ENCODE peak calls at places on chromosome 11, in four cellular contexts. W, C, L and V are unnamed samples.

GRCh38 chr11:57469268-57469667 is 8.9 kb downstream of the RTN4RL2 start:
- DNase-seq in W (no peak), C (no peak), L (no peak), V (no peak)

GRCh38 chr11:124793466-124794278 is 6.5 kb downstream of the MSANTD2 start:
- DNase-seq in W (peak), C (peak), L (peak), V (peak)

GRCh38 chr11:128282053-128282452 is 305.3 kb downstream of the ETS1 start:
- DNase-seq in W (no peak), C (no peak), L (no peak), V (no peak)

GRCh38 chr11:3225159-3225758 is 6.6 kb upstream of the MRGPRG start:
- DNase-seq in W (no peak), C (no peak), L (no peak), V (no peak)

GRCh38 chr11:69957849-69958248 is 120.3 kb upstream of the ANO1 start:
- DNase-seq in W (peak), C (no peak), L (no peak), V (no peak)

GRCh38 chr11:17892409-17892808 is 120.4 kb downstream of the SERGEF start:
- DNase-seq in W (no peak), C (no peak), L (no peak), V (no peak)

GRCh38 chr11:107856981-107857517 is 1.5 kb downstream of the SLC35F2 start:
- DNase-seq in W (no peak), C (peak), L (no peak), V (peak)

GRCh38 chr11:95229199-95230053 is 1.6 kb downstream of the SESN3 start:
- DNase-seq in W (no peak), C (no peak), L (no peak), V (no peak)

GRCh38 chr11:20112291-20113146 is 47.8 kb downstream of the DBX1 start:
- DNase-seq in W (peak), C (peak), L (no peak), V (peak)

GRCh38 chr11:71064183-71064582 is 188.2 kb downstream of the SHANK2 start:
- DNase-seq in W (no peak), C (no peak), L (no peak), V (no peak)

GRCh38 chr11:57324154-57324885 is 432 bp downstream of the TNKS1BP1 start:
- DNase-seq in W (peak), C (no peak), L (no peak), V (no peak)

GRCh38 chr11:129292768-129293167 is 82.9 kb upstream of the BARX2 start:
- DNase-seq in W (no peak), C (no peak), L (no peak), V (no peak)

GRCh38 chr11:858993-859339 is 16.3 kb downstream of the TSPAN4 start:
- DNase-seq in W (no peak), C (no peak), L (no peak), V (no peak)

GRCh38 chr11:97454988-97455387 is 1065.2 kb downstream of the JRKL start:
- DNase-seq in W (no peak), C (no peak), L (peak), V (no peak)

GRCh38 chr11:41116970-41117369 is 342.5 kb downstream of the LRRC4C start:
- DNase-seq in W (no peak), C (no peak), L (no peak), V (no peak)

GRCh38 chr11:126282361-126282741 is 542 bp upstream of the TIRAP start:
- DNase-seq in W (peak), C (no peak), L (peak), V (no peak)

GRCh38 chr11:68423481-68423880 is 37.1 kb upstream of the PPP6R3 start:
- DNase-seq in W (no peak), C (no peak), L (no peak), V (no peak)

GRCh38 chr11:15911377-15912044 is 444.8 kb downstream of the SOX6 start:
- DNase-seq in W (no peak), C (no peak), L (no peak), V (no peak)

GRCh38 chr11:70430122-70430521 is 31.8 kb downstream of the CTTN start:
- DNase-seq in W (no peak), C (no peak), L (no peak), V (no peak)

GRCh38 chr11:131511794-131512193 is 141.4 kb downstream of the NTM start:
- DNase-seq in W (peak), C (no peak), L (peak), V (peak)

GRCh38 chr11:67639438-67639859 is at the start of gene TBX10:
- DNase-seq in W (no peak), C (no peak), L (no peak), V (no peak)

GRCh38 chr11:116519499-116519898 is 253.3 kb downstream of the BUD13 start:
- DNase-seq in W (no peak), C (no peak), L (no peak), V (no peak)

GRCh38 chr11:94924074-94925031 is 49.0 kb downstream of the CWC15 start:
- DNase-seq in W (no peak), C (no peak), L (no peak), V (no peak)

GRCh38 chr11:202490-202889 is 4.7 kb downstream of the BET1L start:
- DNase-seq in W (no peak), C (no peak), L (no peak), V (no peak)

GRCh38 chr11:60915250-60915914 is 1.4 kb downstream of the TMEM109 start:
- DNase-seq in W (no peak), C (peak), L (no peak), V (no peak)

GRCh38 chr11:131025020-131025419 is 108.7 kb upstream of the SNX19 start:
- DNase-seq in W (no peak), C (no peak), L (peak), V (no peak)

GRCh38 chr11:109145287-109145686 is 276.7 kb upstream of the C11orf87 start:
- DNase-seq in W (no peak), C (no peak), L (no peak), V (no peak)

GRCh38 chr11:76604652-76605241 is 65.8 kb downstream of the LRRC32 start:
- DNase-seq in W (no peak), C (no peak), L (no peak), V (no peak)

GRCh38 chr11:76605338-76606074 is 65.0 kb downstream of the LRRC32 start:
- DNase-seq in W (no peak), C (no peak), L (no peak), V (no peak)

GRCh38 chr11:76602431-76602861 is 68.1 kb downstream of the LRRC32 start:
- DNase-seq in W (no peak), C (no peak), L (no peak), V (no peak)

GRCh38 chr11:76603202-76603601 is 67.3 kb downstream of the LRRC32 start:
- DNase-seq in W (no peak), C (no peak), L (no peak), V (no peak)

GRCh38 chr11:76604081-76604601 is 66.4 kb downstream of the LRRC32 start:
- DNase-seq in W (no peak), C (no peak), L (no peak), V (no peak)
- TF ChIP-seq TCF7L2 in W (no peak), C (no peak), L (no peak), V (no peak)

DNA sequence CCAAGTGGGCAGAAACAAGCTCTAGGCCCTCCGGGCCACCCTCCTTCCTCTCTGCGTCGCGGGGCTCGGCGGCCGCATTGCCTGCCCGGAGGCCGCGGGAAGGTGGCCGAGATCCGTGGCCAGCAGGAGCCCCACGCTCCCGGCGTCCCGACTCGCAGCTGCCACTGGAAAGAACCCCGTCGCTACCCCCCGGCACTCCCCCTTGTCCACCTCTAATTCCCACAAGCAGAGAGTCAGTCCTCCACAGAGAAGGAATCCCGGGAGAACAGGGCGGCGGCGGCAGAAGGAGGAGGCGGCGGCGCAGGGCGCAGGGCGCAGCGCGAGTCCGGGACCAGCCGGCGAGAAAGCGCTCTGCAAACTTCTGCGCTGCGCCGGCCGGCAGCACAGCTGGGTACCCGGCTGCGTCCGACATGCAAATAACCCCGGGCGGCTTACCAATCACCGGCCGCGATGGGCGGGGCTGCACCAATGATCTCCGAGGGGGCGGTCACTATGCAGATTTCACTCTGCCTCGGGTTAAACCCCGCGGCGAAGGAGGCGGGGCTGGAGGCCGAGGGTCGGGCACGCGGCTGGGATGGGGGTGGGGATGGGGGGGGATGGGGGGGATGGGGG is at the start of gene ABTB2:
- DNase-seq in W (peak), C (peak), L (peak), V (peak)
- TF ChIP-seq REST in W (no peak), C (no peak), L (no peak), V (no peak)

DNA sequence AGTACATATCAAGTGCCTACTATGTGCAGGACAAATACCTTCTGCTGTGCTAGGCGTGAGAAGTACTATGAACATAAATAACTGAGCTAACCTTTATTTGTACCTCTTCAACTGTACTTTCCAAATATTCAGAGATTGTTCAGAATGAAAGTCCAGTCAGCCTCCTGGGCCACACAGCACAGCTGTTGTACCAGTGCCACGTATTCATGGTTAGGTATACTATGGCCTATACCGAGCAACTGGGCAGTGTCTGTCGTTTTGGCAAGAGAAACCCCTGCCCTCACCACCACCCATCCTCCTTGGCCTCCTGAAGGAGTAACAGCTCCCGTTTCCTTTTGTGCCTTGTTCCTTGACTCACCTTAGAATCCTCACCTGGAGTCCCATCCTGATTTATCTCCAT is 53.0 kb downstream of the RASSF10 start:
- DNase-seq in W (no peak), C (no peak), L (no peak), V (no peak)
- TF ChIP-seq TCF7L2 in W (no peak), C (no peak), L (no peak), V (no peak)

GRCh38 chr11:65918211-65919150 is at the start of gene C11orf68:
- DNase-seq in W (no peak), C (no peak), L (no peak), V (no peak)
- TF ChIP-seq REST in W (no peak), C (no peak), L (no peak), V (no peak)

GRCh38 chr11:119486691-119487259 is 63.8 kb upstream of the THY1 start:
- DNase-seq in W (no peak), C (no peak), L (no peak), V (no peak)
- TF ChIP-seq TCF7L2 in W (no peak), C (no peak), L (no peak), V (no peak)

GRCh38 chr11:12005061-12005460 is 3.4 kb downstream of the DKK3 start:
- DNase-seq in W (no peak), C (no peak), L (no peak), V (no peak)
- TF ChIP-seq REST in W (no peak), C (no peak), L (no peak), V (no peak)

DNA sequence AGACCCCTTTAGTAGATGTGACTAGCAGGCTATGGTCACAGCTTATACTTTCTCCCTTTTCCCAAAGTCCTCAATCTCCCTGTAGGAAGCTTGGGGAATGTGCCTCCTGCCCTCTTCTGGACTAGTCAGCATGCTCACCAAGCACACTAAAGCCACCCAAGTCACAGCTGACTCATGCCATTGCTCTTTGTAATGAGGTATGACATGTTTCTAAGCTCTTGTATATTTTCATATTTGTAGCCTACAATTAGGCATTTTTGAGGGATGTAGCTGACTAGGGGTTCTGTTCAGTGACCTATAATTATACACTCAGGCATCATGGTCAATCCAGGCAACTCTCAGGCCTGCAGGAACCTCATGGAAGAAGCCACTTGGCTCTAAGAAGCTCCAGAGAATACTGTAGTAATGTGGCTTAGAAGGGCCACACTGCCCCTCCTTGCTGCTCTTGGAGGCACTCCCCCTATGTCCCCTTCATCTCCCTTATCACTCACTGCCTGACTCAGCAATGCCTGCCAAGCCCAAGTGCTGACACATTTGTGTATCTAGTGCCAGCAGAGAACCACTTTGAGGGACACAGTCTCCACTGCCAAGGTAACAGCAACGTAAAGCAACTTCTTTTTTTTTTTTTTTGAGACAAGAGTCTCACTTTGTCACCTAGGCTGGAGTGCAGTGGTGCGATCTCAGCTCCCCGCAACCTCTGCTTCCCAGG is 86.2 kb downstream of the RPL27A start:
- DNase-seq in W (peak), C (peak), L (peak), V (peak)
- TF ChIP-seq TCF7L2 in W (no peak), C (no peak), L (no peak), V (no peak)

DNA sequence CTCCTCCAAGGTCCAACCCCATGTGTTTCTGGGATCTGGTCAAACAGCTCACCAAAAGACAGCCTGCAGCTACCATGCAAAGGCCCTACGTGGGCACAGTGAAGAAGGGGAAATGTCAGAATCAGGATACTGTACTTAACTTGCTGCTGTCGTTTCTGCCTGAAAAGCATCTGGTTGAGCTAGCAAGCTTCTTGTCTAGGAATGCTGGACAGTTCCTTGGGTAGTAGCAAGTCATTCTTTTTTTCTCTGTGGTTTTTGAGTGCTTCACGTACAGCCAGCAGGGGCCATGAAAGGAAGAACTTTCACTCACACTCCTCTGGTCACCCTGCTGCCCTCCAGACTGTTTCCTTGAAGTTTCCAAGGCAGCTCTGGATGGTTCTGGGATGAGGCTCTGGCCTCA is 24.7 kb downstream of the RCOR2 start:
- DNase-seq in W (no peak), C (no peak), L (no peak), V (no peak)
- TF ChIP-seq REST in W (peak), C (no peak), L (no peak), V (peak)

GRCh38 chr11:91397134-91397468 is 827.5 kb upstream of the FAT3 start:
- DNase-seq in W (no peak), C (no peak), L (no peak), V (no peak)

GRCh38 chr11:91394073-91394717 is 830.4 kb upstream of the FAT3 start:
- DNase-seq in W (no peak), C (no peak), L (peak), V (no peak)

GRCh38 chr11:91396243-91397133 is 828.1 kb upstream of the FAT3 start:
- DNase-seq in W (no peak), C (no peak), L (peak), V (no peak)

GRCh38 chr11:91394718-91395414 is 829.8 kb upstream of the FAT3 start:
- DNase-seq in W (no peak), C (no peak), L (peak), V (no peak)
- TF ChIP-seq TCF7L2 in W (no peak), C (no peak), L (no peak), V (no peak)